ENCODE peak calls at places on chromosomes 3 and 15, in seven cellular contexts. K, Q, L, H, X, Y and U are unnamed samples.

GRCh38 chr15:68820205-68820588 is 498 bp downstream of the ANP32A start:
- DNase-seq in K (no peak), Q (no peak), L (peak), H (no peak), X (no peak), Y (peak), U (peak)

GRCh38 chr3:56928379-56929068 is 126.8 kb upstream of the ARHGEF3 start:
- DNase-seq in K (no peak), Q (peak), L (no peak), H (no peak), X (no peak), Y (no peak), U (peak)

GRCh38 chr15:98826658-98827057 is 178.3 kb downstream of the IGF1R start:
- DNase-seq in K (no peak), Q (no peak), L (no peak), H (no peak), X (no peak), Y (no peak), U (no peak)

GRCh38 chr15:48494646-48495045 is 150.9 kb downstream of the FBN1 start:
- DNase-seq in K (no peak), Q (no peak), L (no peak), H (no peak), X (no peak), Y (no peak), U (no peak)

GRCh38 chr15:48652510-48653076 is 7.1 kb upstream of the FBN1 start:
- DNase-seq in K (no peak), Q (no peak), L (no peak), H (no peak), X (no peak), Y (no peak), U (no peak)

GRCh38 chr3:127639173-127640030 is 10.4 kb downstream of the PODXL2 start:
- DNase-seq in K (peak), Q (peak), L (no peak), H (no peak), X (no peak), Y (no peak), U (no peak)

GRCh38 chr15:91017716-91018115 is 4.7 kb downstream of the VPS33B start:
- DNase-seq in K (no peak), Q (no peak), L (no peak), H (no peak), X (no peak), Y (no peak), U (no peak)

GRCh38 chr15:83695246-83695645 is 41.3 kb downstream of the ADAMTSL3 start:
- DNase-seq in K (no peak), Q (no peak), L (no peak), H (no peak), X (no peak), Y (no peak), U (no peak)

GRCh38 chr3:161305095-161305991 is 66.0 kb downstream of the SPTSSB start:
- DNase-seq in K (no peak), Q (peak), L (no peak), H (no peak), X (peak), Y (no peak), U (no peak)

GRCh38 chr15:95261546-95261945 is 1030.2 kb downstream of the MCTP2 start:
- DNase-seq in K (no peak), Q (no peak), L (no peak), H (no peak), X (no peak), Y (no peak), U (no peak)

GRCh38 chr3:152738656-152739055 is 96.3 kb upstream of the P2RY1 start:
- DNase-seq in K (no peak), Q (peak), L (no peak), H (no peak), X (no peak), Y (no peak), U (no peak)

GRCh38 chr3:4069796-4070195 is 233.4 kb upstream of the SETMAR start:
- DNase-seq in K (no peak), Q (no peak), L (no peak), H (no peak), X (no peak), Y (no peak), U (no peak)

GRCh38 chr3:94137377-94137776 is 74.5 kb downstream of the NSUN3 start:
- DNase-seq in K (no peak), Q (peak), L (no peak), H (no peak), X (no peak), Y (no peak), U (no peak)

GRCh38 chr3:133452603-133453313 is 52.9 kb downstream of the BFSP2 start:
- DNase-seq in K (no peak), Q (peak), L (no peak), H (no peak), X (no peak), Y (no peak), U (no peak)

GRCh38 chr3:17431004-17431403 is 311.4 kb downstream of the TBC1D5 start:
- DNase-seq in K (no peak), Q (peak), L (no peak), H (peak), X (peak), Y (no peak), U (no peak)

GRCh38 chr3:178159691-178160090 is 376.5 kb upstream of the KCNMB2 start:
- DNase-seq in K (no peak), Q (no peak), L (no peak), H (no peak), X (peak), Y (no peak), U (no peak)

GRCh38 chr3:10580426-10580825 is 75.0 kb upstream of the ATP2B2 start:
- DNase-seq in K (no peak), Q (no peak), L (no peak), H (no peak), X (no peak), Y (no peak), U (no peak)

GRCh38 chr15:90266061-90266431 is 574 bp downstream of the NGRN start:
- DNase-seq in K (no peak), Q (peak), L (peak), H (peak), X (peak), Y (no peak), U (peak)

GRCh38 chr3:115741650-115742049 is 118.3 kb downstream of the GAP43 start:
- DNase-seq in K (no peak), Q (no peak), L (no peak), H (no peak), X (no peak), Y (no peak), U (no peak)

GRCh38 chr3:13451301-13451673 is 28.8 kb upstream of the HDAC11 start:
- DNase-seq in K (no peak), Q (no peak), L (no peak), H (no peak), X (no peak), Y (no peak), U (no peak)

GRCh38 chr3:70360985-70361384 is 48.5 kb upstream of the MDFIC2 start:
- DNase-seq in K (no peak), Q (no peak), L (no peak), H (no peak), X (no peak), Y (no peak), U (no peak)